ENCODE peak calls at places on chromosome X, in five cellular contexts. Z, P, F, Q and X are unnamed samples.

GRCh38 chrX:131792356-131792749 is 230.7 kb upstream of the STK26 start:
- DNase-seq in Z (peak), P (no peak), F (no peak), Q (no peak), X (peak)

GRCh38 chrX:71652405-71652804 is 14.9 kb upstream of the LOC101059915 start:
- DNase-seq in Z (peak), P (peak), F (peak), Q (peak), X (peak)

GRCh38 chrX:119359618-119360382 is 39.3 kb upstream of the SLC25A43 start:
- DNase-seq in Z (no peak), P (no peak), F (no peak), Q (no peak), X (no peak)

GRCh38 chrX:117973175-117974075 is 143.2 kb downstream of the KLHL13 start:
- DNase-seq in Z (no peak), P (no peak), F (peak), Q (no peak), X (no peak)

GRCh38 chrX:23766650-23767551 is 16.1 kb upstream of the SAT1 start:
- DNase-seq in Z (no peak), P (no peak), F (peak), Q (no peak), X (no peak)

GRCh38 chrX:80181079-80181478 is 166.5 kb downstream of the TBX22 start:
- DNase-seq in Z (no peak), P (no peak), F (no peak), Q (no peak), X (no peak)

GRCh38 chrX:133926809-133927208 is 58.6 kb downstream of the GPC3 start:
- DNase-seq in Z (no peak), P (no peak), F (no peak), Q (no peak), X (no peak)

GRCh38 chrX:773292-774025 is 142.9 kb downstream of the SHOX start:
- DNase-seq in Z (no peak), P (no peak), F (no peak), Q (no peak), X (no peak)

GRCh38 chrX:44748014-44748413 is 95.8 kb upstream of the DUSP21 start:
- DNase-seq in Z (no peak), P (no peak), F (no peak), Q (no peak), X (no peak)

GRCh38 chrX:15947648-15948317 is 93.2 kb upstream of the AP1S2 start:
- DNase-seq in Z (no peak), P (no peak), F (peak), Q (no peak), X (peak)

GRCh38 chrX:38313190-38313589 is 14.1 kb downstream of the RPGR start:
- DNase-seq in Z (no peak), P (no peak), F (no peak), Q (no peak), X (peak)

GRCh38 chrX:23900220-23900797 is 7.4 kb downstream of the APOO start:
- DNase-seq in Z (no peak), P (no peak), F (no peak), Q (no peak), X (peak)

GRCh38 chrX:37976153-37976552 is 30.2 kb upstream of the SYTL5 start:
- DNase-seq in Z (no peak), P (no peak), F (no peak), Q (no peak), X (no peak)

GRCh38 chrX:48045410-48046311 is 25.8 kb downstream of the ZNF630 start:
- DNase-seq in Z (no peak), P (no peak), F (no peak), Q (no peak), X (peak)

GRCh38 chrX:9785252-9785943 is 831 bp upstream of the SHROOM2 start:
- DNase-seq in Z (no peak), P (no peak), F (peak), Q (no peak), X (no peak)

GRCh38 chrX:107153005-107153404 is 34.4 kb upstream of the RBM41 start:
- DNase-seq in Z (no peak), P (no peak), F (no peak), Q (no peak), X (no peak)

GRCh38 chrX:43860646-43861370 is 21.4 kb downstream of the MAOB start:
- DNase-seq in Z (no peak), P (peak), F (no peak), Q (no peak), X (no peak)

GRCh38 chrX:153889123-153889522 is 3.1 kb upstream of the L1CAM start:
- DNase-seq in Z (no peak), P (no peak), F (no peak), Q (no peak), X (no peak)

GRCh38 chrX:58025979-58026378 is 115.7 kb upstream of the ZXDA start:
- DNase-seq in Z (peak), P (peak), F (no peak), Q (peak), X (peak)

GRCh38 chrX:152738560-152738959 is 5.0 kb downstream of the MAGEA12 start:
- DNase-seq in Z (no peak), P (no peak), F (no peak), Q (no peak), X (no peak)

GRCh38 chrX:43940811-43941210 is 32.4 kb downstream of the NDP start:
- DNase-seq in Z (no peak), P (no peak), F (no peak), Q (no peak), X (peak)

GRCh38 chrX:69231903-69232302 is 66.7 kb upstream of the PJA1 start:
- DNase-seq in Z (no peak), P (no peak), F (no peak), Q (no peak), X (no peak)

GRCh38 chrX:106415276-106415895 is 196.4 kb upstream of the RADX start:
- DNase-seq in Z (peak), P (no peak), F (peak), Q (peak), X (peak)

GRCh38 chrX:153303276-153304262 is 18.0 kb downstream of the PNMA6F start:
- DNase-seq in Z (no peak), P (no peak), F (no peak), Q (no peak), X (no peak)

GRCh38 chrX:37378399-37378798 is 29.2 kb downstream of the PRRG1 start:
- DNase-seq in Z (no peak), P (peak), F (no peak), Q (no peak), X (peak)

DNA sequence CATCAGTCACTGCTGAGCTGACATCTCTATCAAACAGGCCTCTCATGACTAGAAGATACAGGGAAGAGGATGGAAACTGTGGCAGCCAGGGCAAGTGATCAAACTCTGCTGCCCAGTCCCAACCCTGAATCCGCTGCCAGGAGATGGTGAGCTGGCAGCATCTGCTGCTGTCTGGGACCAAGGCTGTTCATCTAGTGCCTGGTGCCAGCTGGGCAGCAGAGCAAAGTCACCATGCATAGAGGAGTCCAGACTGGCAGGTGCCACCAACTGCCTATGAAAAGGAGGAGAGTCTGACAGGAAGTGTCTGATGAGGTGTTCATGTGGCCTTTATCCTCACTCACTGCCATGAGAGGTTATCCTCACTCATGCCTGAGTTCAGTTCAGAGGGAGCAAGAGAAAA is 518.9 kb downstream of the MID1IP1 start:
- DNase-seq in Z (no peak), P (no peak), F (no peak), Q (no peak), X (no peak)
- TF ChIP-seq CTCF in Z (no peak), P (no peak), F (no peak), Q (no peak), X (no peak)

DNA sequence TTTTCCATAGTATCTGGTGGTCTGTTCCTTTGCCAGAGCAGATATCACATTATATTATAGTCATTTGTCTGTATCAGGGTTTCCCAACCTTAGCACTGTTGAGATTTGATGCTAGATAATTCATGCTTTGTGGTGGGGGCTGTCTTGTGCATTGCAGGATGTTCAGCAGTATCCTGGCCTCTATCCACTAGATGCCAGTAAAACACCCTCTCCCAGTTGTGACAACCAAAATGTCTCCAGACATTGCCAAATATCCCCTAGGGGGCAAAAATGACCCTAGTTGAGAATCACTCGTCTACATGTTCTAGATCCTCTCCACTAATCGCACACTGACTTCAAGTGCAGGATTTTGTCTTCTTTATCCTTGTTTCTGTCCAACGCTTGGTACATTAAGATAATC is 160.8 kb downstream of the FANCB start:
- DNase-seq in Z (no peak), P (no peak), F (no peak), Q (no peak), X (no peak)
- TF ChIP-seq CTCF in Z (no peak), P (no peak), F (no peak), Q (no peak), X (no peak)

DNA sequence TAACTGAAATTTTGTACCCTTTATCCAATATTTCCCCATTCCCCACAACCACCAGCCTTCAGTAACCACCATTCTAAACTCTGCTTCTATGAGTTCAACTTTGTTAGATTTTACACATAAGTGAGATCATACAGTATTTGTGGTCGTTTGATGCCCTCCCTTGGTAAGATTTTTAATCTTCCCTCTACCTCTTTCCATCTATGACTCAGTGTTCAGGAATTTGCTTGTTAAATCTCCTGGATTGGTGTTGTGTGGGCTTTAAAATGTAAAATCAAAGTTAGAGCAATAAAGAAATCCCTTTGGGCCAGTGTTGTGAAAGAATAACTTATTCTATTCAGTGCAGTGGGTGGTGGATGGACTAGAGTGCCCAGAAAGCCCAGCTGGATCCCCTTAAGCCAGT is 37.4 kb downstream of the SLC16A2 start:
- DNase-seq in Z (no peak), P (no peak), F (no peak), Q (no peak), X (peak)
- TF ChIP-seq CTCF in Z (no peak), P (no peak), F (no peak), Q (no peak), X (no peak)

DNA sequence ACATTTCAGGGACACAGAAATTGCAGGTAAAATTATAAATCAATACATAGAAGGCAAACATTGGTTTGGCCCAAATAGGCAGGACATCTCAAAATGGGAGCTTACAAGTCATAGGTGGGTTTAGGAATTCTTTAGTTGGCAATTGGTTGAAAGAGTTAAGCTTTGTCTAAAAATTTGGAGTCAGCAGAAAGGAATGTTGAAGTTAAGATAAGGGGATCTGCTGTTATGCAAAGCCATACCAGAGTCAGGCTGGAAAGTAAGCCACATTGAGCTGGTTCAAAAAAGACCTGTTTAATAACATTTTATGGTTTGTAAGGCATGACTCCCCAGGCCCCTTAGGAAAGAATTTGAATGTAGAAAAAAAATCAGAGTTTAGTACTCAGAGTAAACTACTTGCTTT is 92.6 kb downstream of the IL13RA2 start:
- DNase-seq in Z (no peak), P (no peak), F (no peak), Q (no peak), X (no peak)
- TF ChIP-seq CTCF in Z (no peak), P (no peak), F (no peak), Q (no peak), X (no peak)

GRCh38 chrX:151488677-151489076 is 74.8 kb upstream of the PASD1 start:
- DNase-seq in Z (peak), P (no peak), F (no peak), Q (peak), X (no peak)
- TF ChIP-seq CTCF in Z (peak), P (no peak), F (no peak), Q (no peak), X (no peak)

GRCh38 chrX:7190157-7190556 is 42.2 kb upstream of the PUDP start:
- DNase-seq in Z (no peak), P (no peak), F (no peak), Q (no peak), X (no peak)
- TF ChIP-seq CTCF in Z (peak), P (no peak), F (no peak), Q (no peak), X (no peak)

DNA sequence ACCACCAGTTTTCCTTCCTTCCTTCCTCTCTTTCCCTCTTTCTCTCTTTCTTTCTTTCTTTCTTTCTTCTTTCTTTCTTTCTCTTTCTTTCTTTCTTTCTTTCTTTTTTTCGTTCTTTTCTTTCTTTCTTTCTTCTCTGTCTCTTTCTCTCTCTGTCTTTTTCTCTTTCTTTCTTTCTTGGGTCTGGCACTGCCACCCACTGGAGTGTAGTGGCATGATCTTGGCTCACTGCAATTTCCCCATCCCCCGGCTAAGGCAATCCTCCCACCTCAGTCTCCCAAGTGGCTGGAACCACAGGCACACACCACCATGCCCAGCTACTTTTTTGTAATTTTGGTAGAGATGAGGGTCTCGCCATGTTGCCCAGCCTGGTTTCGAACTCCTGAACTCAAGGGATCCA is 51.6 kb upstream of the NHS start:
- DNase-seq in Z (no peak), P (no peak), F (no peak), Q (no peak), X (no peak)
- TF ChIP-seq CTCF in Z (no peak), P (no peak), F (no peak), Q (no peak), X (no peak)

DNA sequence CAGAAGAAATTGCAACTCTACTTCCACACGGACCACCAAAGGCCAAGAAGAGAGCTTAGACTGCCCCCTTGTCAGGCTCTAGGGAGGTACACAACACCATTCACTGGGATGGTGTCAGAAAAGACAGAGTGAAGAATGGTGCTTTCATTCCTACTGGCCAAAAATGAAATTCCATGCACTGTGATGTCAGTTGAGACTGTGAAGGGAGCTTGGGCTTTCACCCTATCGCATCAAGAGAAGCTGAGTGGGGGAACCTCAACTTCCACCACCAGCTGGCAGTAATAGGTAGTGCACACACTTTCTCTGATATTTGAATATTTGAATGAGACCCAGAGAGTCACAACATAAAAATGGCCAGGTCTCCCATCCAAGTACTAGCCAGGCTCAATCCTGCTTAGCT is 65.9 kb downstream of the ZNF711 start:
- DNase-seq in Z (no peak), P (no peak), F (no peak), Q (no peak), X (no peak)
- TF ChIP-seq CTCF in Z (no peak), P (no peak), F (peak), Q (no peak), X (no peak)

DNA sequence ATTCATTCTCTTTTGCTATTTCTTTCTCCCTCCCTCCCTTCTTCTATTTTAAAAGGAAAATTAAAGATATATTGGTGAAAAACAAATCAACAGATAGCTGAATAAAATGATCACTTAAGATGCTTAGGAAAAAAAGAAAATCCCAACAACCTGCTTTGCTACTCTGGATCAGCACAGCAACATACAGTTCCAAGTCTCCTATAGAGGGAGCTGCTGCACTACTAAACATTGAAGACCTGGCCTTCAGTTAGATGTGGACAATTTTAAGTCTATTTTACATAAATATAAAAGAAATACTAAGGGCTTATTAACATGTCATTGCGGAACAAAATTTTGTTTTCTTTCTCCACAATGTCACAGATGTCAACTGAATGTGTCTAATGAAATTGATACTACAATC is 226.4 kb downstream of the MAGEB5 start:
- DNase-seq in Z (no peak), P (peak), F (no peak), Q (no peak), X (peak)
- TF ChIP-seq CTCF in Z (no peak), P (no peak), F (peak), Q (no peak), X (peak)